ENCODE peak calls at places on chromosomes 11 and 22, in ten cellular contexts. L is fibroblast of pulmonary artery; C is AG08395; P is GM12864; M is HTR-8/SVneo; Y is RWPE1; O is cardiac fibroblast; N is fibroblast of mammary gland; H is activated CD8-positive, alpha-beta memory T cell treated with anti-CD3 and anti-CD28 coated beads for 48 hours; S is stimulated activated CD4-positive, alpha-beta T cell treated with anti-CD3 and anti-CD28 coated beads, Interleukin-15, amount 100 ng/mL, for 1 hour. A is an unnamed sample.

GRCh38 chr11:130175898-130176297 is 16.3 kb downstream of the ST14 start:
- DNase-seq in L (no peak), C (no peak), P (no peak), M (no peak), Y (no peak), O (no peak), N (no peak), H (no peak), S (no peak), A (no peak)

GRCh38 chr11:70650075-70650909 is 252.0 kb downstream of the CTTN start:
- DNase-seq in L (peak), C (peak), P (no peak), M (peak), Y (peak), O (peak), N (peak), H (no peak), S (no peak), A (peak)

GRCh38 chr11:121356357-121356756 is 63.8 kb downstream of the SC5D start:
- DNase-seq in L (no peak), C (no peak), P (no peak), M (no peak), Y (no peak), O (no peak), N (no peak), H (no peak), S (no peak), A (no peak)

GRCh38 chr22:24214467-24215285 is 30.2 kb downstream of the GGT5 start:
- DNase-seq in L (no peak), C (no peak), P (no peak), M (no peak), Y (no peak), O (peak), N (no peak), H (no peak), S (no peak), A (peak)

GRCh38 chr11:100816823-100817222 is 129.7 kb downstream of the ARHGAP42 start:
- DNase-seq in L (peak), C (no peak), P (no peak), M (no peak), Y (no peak), O (no peak), N (no peak), H (no peak), S (no peak), A (no peak)

GRCh38 chr11:28459912-28460311 is 351.7 kb downstream of the METTL15 start:
- DNase-seq in L (no peak), C (no peak), P (no peak), M (no peak), Y (no peak), O (no peak), N (no peak), H (no peak), S (no peak), A (no peak)

GRCh38 chr11:117923773-117924172 is 5.4 kb downstream of the TMPRSS13 start:
- DNase-seq in L (no peak), C (no peak), P (no peak), M (no peak), Y (no peak), O (no peak), N (no peak), H (no peak), S (no peak), A (no peak)

GRCh38 chr22:48443680-48444079 is 1384.0 kb downstream of the BRD1 start:
- DNase-seq in L (no peak), C (no peak), P (no peak), M (no peak), Y (no peak), O (no peak), N (no peak), H (no peak), S (no peak), A (no peak)

GRCh38 chr11:132895340-132895739 is 637.0 kb downstream of the OPCML start:
- DNase-seq in L (peak), C (no peak), P (no peak), M (peak), Y (no peak), O (peak), N (no peak), H (no peak), S (no peak), A (no peak)

GRCh38 chr11:12110714-12111481 is 508 bp downstream of the MICAL2 start:
- DNase-seq in L (no peak), C (no peak), P (no peak), M (no peak), Y (no peak), O (peak), N (no peak), H (no peak), S (peak), A (no peak)

GRCh38 chr11:27253200-27253599 is 109.8 kb downstream of the CCDC34 start:
- DNase-seq in L (no peak), C (no peak), P (no peak), M (no peak), Y (no peak), O (no peak), N (no peak), H (no peak), S (no peak), A (peak)

GRCh38 chr22:47005506-47006408 is 243.3 kb downstream of the TBC1D22A start:
- DNase-seq in L (no peak), C (no peak), P (no peak), M (no peak), Y (no peak), O (no peak), N (no peak), H (no peak), S (no peak), A (no peak)

GRCh38 chr11:99739464-99740089 is 718.8 kb downstream of the CNTN5 start:
- DNase-seq in L (peak), C (peak), P (no peak), M (peak), Y (peak), O (peak), N (peak), H (no peak), S (no peak), A (peak)

GRCh38 chr11:1270476-1270875 is 39.0 kb downstream of the TOLLIP start:
- DNase-seq in L (no peak), C (no peak), P (no peak), M (no peak), Y (no peak), O (no peak), N (no peak), H (no peak), S (no peak), A (no peak)

GRCh38 chr11:32635819-32636218 is 52.2 kb downstream of the EIF3M start:
- DNase-seq in L (no peak), C (no peak), P (no peak), M (no peak), Y (no peak), O (no peak), N (no peak), H (no peak), S (no peak), A (no peak)